ENCODE peak calls at places on chromosomes 12 and 14, in ten cellular contexts. S, U, Z, M, C, E, Q, F, H and V are unnamed samples.

GRCh38 chr12:15212877-15213276 is 8.3 kb downstream of the RERG start:
- DNase-seq in S (no peak), U (no peak), Z (no peak), M (no peak), C (no peak), E (no peak), Q (no peak), F (peak; percentile 83), H (no peak), V (no peak)

GRCh38 chr14:104970231-104971068 is 7.7 kb downstream of the AHNAK2 start:
- DNase-seq in S (no peak), U (peak; percentile 58), Z (no peak), M (no peak), C (no peak), E (peak; percentile 95), Q (no peak), F (no peak), H (no peak), V (peak; percentile 90)

GRCh38 chr12:27382126-27382795 is 49.6 kb downstream of the BMAL2 start:
- DNase-seq in S (no peak), U (no peak), Z (no peak), M (peak; percentile 96), C (no peak), E (peak; percentile 17), Q (no peak), F (no peak), H (no peak), V (no peak)

GRCh38 chr12:102694913-102695312 is 214.6 kb upstream of the IGF1 start:
- DNase-seq in S (no peak), U (no peak), Z (no peak), M (no peak), C (no peak), E (no peak), Q (no peak), F (no peak), H (no peak), V (no peak)

GRCh38 chr14:43729149-43729548 is 777.9 kb downstream of the FSCB start:
- DNase-seq in S (no peak), U (no peak), Z (no peak), M (no peak), C (no peak), E (no peak), Q (no peak), F (no peak), H (no peak), V (no peak)

GRCh38 chr12:51751657-51752056 is 96.9 kb downstream of the FIGNL2 start:
- DNase-seq in S (no peak), U (peak; percentile 67), Z (no peak), M (no peak), C (no peak), E (peak; percentile 37), Q (no peak), F (no peak), H (peak; percentile 44), V (no peak)

GRCh38 chr12:116284401-116284800 is 6.9 kb upstream of the MED13L start:
- DNase-seq in S (no peak), U (no peak), Z (no peak), M (no peak), C (no peak), E (no peak), Q (no peak), F (no peak), H (no peak), V (no peak)

GRCh38 chr14:69573841-69574265 is 818 bp downstream of the CCDC177 start:
- DNase-seq in S (no peak), U (no peak), Z (no peak), M (no peak), C (no peak), E (no peak), Q (no peak), F (peak; percentile 75), H (no peak), V (no peak)

GRCh38 chr14:69650948-69651369 is 39.6 kb downstream of the SUSD6 start:
- DNase-seq in S (no peak), U (no peak), Z (no peak), M (no peak), C (no peak), E (no peak), Q (no peak), F (no peak), H (peak; percentile 55), V (no peak)

GRCh38 chr12:92452763-92453162 is 250.0 kb upstream of the PLEKHG7 start:
- DNase-seq in S (no peak), U (no peak), Z (no peak), M (no peak), C (no peak), E (no peak), Q (no peak), F (no peak), H (no peak), V (no peak)

GRCh38 chr12:80422549-80422948 is 21.5 kb upstream of the PTPRQ start:
- DNase-seq in S (no peak), U (no peak), Z (no peak), M (no peak), C (no peak), E (peak; percentile 61), Q (no peak), F (no peak), H (no peak), V (no peak)

GRCh38 chr12:111024205-111024794 is 103.9 kb upstream of the MYL2 start:
- DNase-seq in S (peak; percentile 40), U (peak; percentile 44), Z (peak; percentile 40), M (no peak), C (peak; percentile 42), E (peak; percentile 6), Q (no peak), F (peak; percentile 0), H (no peak), V (peak; percentile 61)

GRCh38 chr12:52836042-52836466 is 1.9 kb upstream of the KRT79 start:
- DNase-seq in S (no peak), U (no peak), Z (peak; percentile 10), M (no peak), C (peak; percentile 29), E (peak; percentile 60), Q (no peak), F (no peak), H (no peak), V (no peak)

GRCh38 chr14:90807060-90807459 is 9.2 kb downstream of the TTC7B start:
- DNase-seq in S (no peak), U (no peak), Z (no peak), M (no peak), C (no peak), E (no peak), Q (no peak), F (no peak), H (no peak), V (no peak)

GRCh38 chr12:53124352-53124723 is 21.1 kb downstream of the SOAT2 start:
- DNase-seq in S (no peak), U (no peak), Z (no peak), M (no peak), C (no peak), E (no peak), Q (no peak), F (no peak), H (no peak), V (no peak)

GRCh38 chr14:91745329-91745728 is 13.4 kb upstream of the CATSPERB start:
- DNase-seq in S (no peak), U (no peak), Z (no peak), M (no peak), C (no peak), E (no peak), Q (no peak), F (no peak), H (no peak), V (no peak)

GRCh38 chr12:12518464-12518845 is 44.2 kb downstream of the DUSP16 start:
- DNase-seq in S (no peak), U (no peak), Z (no peak), M (no peak), C (no peak), E (no peak), Q (no peak), F (no peak), H (no peak), V (no peak)

GRCh38 chr14:92382677-92383076 is 59.7 kb downstream of the SLC24A4 start:
- DNase-seq in S (no peak), U (no peak), Z (no peak), M (no peak), C (no peak), E (no peak), Q (no peak), F (no peak), H (no peak), V (peak; percentile 66)

GRCh38 chr12:14554281-14555008 is 13.2 kb downstream of the PLBD1 start:
- DNase-seq in S (peak; percentile 42), U (peak; percentile 91), Z (no peak), M (peak; percentile 39), C (no peak), E (peak; percentile 2), Q (no peak), F (no peak), H (peak; percentile 74), V (no peak)

GRCh38 chr12:13371367-13371766 is 174.8 kb downstream of the EMP1 start:
- DNase-seq in S (no peak), U (no peak), Z (no peak), M (no peak), C (no peak), E (no peak), Q (no peak), F (no peak), H (no peak), V (no peak)

GRCh38 chr12:110370732-110371141 is 32.8 kb downstream of the ANAPC7 start:
- DNase-seq in S (no peak), U (no peak), Z (no peak), M (no peak), C (no peak), E (no peak), Q (no peak), F (no peak), H (no peak), V (no peak)

GRCh38 chr14:81938341-81938740 is 404.7 kb upstream of the SEL1L start:
- DNase-seq in S (no peak), U (no peak), Z (no peak), M (no peak), C (no peak), E (no peak), Q (no peak), F (no peak), H (no peak), V (no peak)

GRCh38 chr14:44165286-44165685 is 341.8 kb downstream of the FSCB start:
- DNase-seq in S (no peak), U (no peak), Z (no peak), M (no peak), C (no peak), E (no peak), Q (no peak), F (no peak), H (no peak), V (no peak)

GRCh38 chr12:78970041-78970440 is 105.5 kb downstream of the SYT1 start:
- DNase-seq in S (no peak), U (no peak), Z (no peak), M (no peak), C (no peak), E (peak; percentile 9), Q (no peak), F (no peak), H (no peak), V (no peak)

GRCh38 chr12:6341439-6342139 is at the start of gene TNFRSF1A:
- DNase-seq in S (peak; percentile 52), U (peak; percentile 69), Z (peak; percentile 67), M (no peak), C (no peak), E (peak; percentile 86), Q (no peak), F (no peak), H (peak; percentile 72), V (peak; percentile 84)

GRCh38 chr12:124913474-124914391 is 717 bp downstream of the UBC start:
- DNase-seq in S (peak; percentile 92), U (peak; percentile 92), Z (peak; percentile 94), M (no peak), C (peak; percentile 88), E (peak; percentile 62), Q (peak; percentile 28), F (no peak), H (peak; percentile 90), V (peak; percentile 94)

GRCh38 chr14:38004610-38004879 is 203.2 kb upstream of the SSTR1 start:
- DNase-seq in S (no peak), U (no peak), Z (no peak), M (no peak), C (no peak), E (no peak), Q (no peak), F (no peak), H (no peak), V (no peak)

GRCh38 chr12:71552728-71553501 is 110.7 kb downstream of the ZFC3H1 start:
- DNase-seq in S (no peak), U (no peak), Z (no peak), M (no peak), C (no peak), E (no peak), Q (no peak), F (no peak), H (no peak), V (no peak)